ENCODE peak calls at places on chromosomes 11 and 22, in four cellular contexts. S, J, B and Q are unnamed samples.

GRCh38 chr11:111923351-111923788 is 4.7 kb downstream of the C11orf52 start:
- DNase-seq in S (no peak), J (peak; percentile 75), B (no peak), Q (no peak)

GRCh38 chr11:123590296-123590912 is 64.0 kb downstream of the SCN3B start:
- DNase-seq in S (no peak), J (peak; percentile 50), B (no peak), Q (no peak)

GRCh38 chr11:126375726-126376125 is 20.2 kb downstream of the ST3GAL4 start:
- DNase-seq in S (no peak), J (no peak), B (no peak), Q (no peak)

GRCh38 chr11:124225471-124225870 is 15.4 kb upstream of the OR8G1 start:
- DNase-seq in S (no peak), J (no peak), B (no peak), Q (no peak)

GRCh38 chr11:121829159-121829643 is 286.8 kb downstream of the BLID start:
- DNase-seq in S (no peak), J (no peak), B (no peak), Q (no peak)

GRCh38 chr11:34654491-34655334 is 33.8 kb downstream of the EHF start:
- DNase-seq in S (peak; percentile 12), J (peak; percentile 99), B (no peak), Q (no peak)

GRCh38 chr11:77063861-77064260 is 2.9 kb upstream of the CAPN5 start:
- DNase-seq in S (no peak), J (no peak), B (no peak), Q (no peak)

GRCh38 chr11:75399344-75400109 is at the start of gene RPS3:
- DNase-seq in S (peak; percentile 88), J (peak; percentile 88), B (peak; percentile 72), Q (peak; percentile 83)

GRCh38 chr11:76074178-76075112 is 131.9 kb downstream of the WNT11 start:
- DNase-seq in S (no peak), J (no peak), B (no peak), Q (peak; percentile 33)

DNA sequence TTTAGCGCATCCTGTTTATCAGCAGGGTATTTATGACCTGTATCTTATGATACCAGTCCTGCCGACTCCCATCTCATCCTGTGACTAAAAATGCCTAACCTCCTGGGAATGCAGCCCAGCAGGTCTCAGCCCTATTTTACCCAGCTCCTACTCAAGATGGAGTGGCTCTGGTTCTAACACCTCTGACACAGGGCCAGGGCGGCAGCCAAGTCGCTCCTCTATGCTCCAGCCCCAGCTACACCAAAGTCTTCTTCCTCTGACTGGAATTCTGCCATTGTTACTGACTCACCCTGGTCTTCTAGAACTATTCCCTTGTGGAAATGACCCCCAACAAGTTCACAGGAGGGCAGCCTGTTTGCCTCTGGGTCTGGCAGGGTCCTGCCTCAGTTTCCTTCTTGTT is 7.9 kb upstream of the C1QTNF6 start:
- DNase-seq in S (no peak), J (no peak), B (no peak), Q (no peak)
- TF ChIP-seq TCF7 in S (no peak), J (no peak), B (no peak), Q (no peak)

GRCh38 chr11:8149726-8150125 is 19.1 kb downstream of the RIC3 start:
- DNase-seq in S (no peak), J (no peak), B (no peak), Q (no peak)
- TF ChIP-seq TCF7 in S (no peak), J (no peak), B (no peak), Q (no peak)

GRCh38 chr22:39661842-39662676 is 91.5 kb downstream of the CACNA1I start:
- DNase-seq in S (peak; percentile 96), J (no peak), B (no peak), Q (peak; percentile 88)
- TF ChIP-seq TCF7 in S (peak; percentile 45), J (no peak), B (no peak), Q (no peak)

GRCh38 chr11:68959465-68960298 is 21.1 kb downstream of the MRGPRD start:
- DNase-seq in S (no peak), J (no peak), B (no peak), Q (no peak)

GRCh38 chr11:68956547-68957254 is 24.1 kb downstream of the MRGPRD start:
- DNase-seq in S (no peak), J (no peak), B (no peak), Q (no peak)

GRCh38 chr11:68956142-68956541 is 24.6 kb downstream of the MRGPRD start:
- DNase-seq in S (peak; percentile 49), J (no peak), B (no peak), Q (peak; percentile 78)

GRCh38 chr11:68958211-68958610 is 22.6 kb downstream of the MRGPRD start:
- DNase-seq in S (no peak), J (no peak), B (no peak), Q (no peak)

DNA sequence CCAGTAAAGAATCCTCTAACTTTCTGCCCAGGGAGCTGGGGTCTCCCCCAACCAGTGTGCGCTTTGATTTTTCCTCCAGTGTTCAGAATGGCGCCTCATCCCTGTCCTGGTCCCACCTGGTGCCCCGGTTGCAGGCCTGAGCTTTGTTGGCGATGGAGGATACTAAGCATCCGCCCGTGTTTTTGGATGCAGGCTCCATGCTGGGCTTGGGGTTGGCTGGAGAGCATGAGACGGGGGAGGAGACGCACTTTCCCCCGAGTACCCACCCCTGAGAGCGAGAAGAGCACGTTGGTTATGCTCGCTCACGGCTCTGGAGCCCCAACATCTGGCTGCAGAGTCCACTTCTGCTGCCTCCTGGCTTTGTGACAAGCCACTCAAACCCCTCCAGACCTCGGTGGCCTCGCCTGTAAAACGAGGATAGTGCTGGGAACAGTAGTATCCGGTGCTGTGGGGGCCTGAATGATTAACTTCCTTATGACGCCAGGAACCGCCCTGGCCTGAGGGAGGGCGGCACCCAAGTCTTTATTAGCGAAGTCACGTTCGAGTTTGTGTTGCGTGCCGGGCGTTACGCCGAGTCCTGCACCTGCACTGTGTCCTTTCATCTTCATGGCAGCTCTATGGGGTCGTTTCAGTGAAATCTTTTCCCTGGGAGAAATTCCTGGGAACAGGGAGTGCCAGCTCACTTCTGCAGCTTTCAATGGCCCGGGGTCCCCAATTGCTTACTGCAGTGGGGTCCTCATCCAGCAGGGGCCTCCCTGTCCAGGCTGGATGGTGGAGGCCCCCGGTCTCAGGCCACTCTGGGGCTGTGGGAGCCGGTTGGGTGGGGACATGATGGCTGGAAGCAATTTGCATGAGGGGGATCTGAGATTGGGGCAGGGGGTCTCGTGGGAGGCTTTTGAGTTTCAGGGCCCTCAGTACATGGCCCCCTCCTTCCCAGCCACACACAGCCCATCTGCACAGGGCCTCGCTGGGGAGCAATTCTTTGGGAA is 25.5 kb downstream of the MRGPRD start:
- DNase-seq in S (no peak), J (no peak), B (no peak), Q (peak; percentile 57)
- TF ChIP-seq TCF7 in S (no peak), J (no peak), B (no peak), Q (no peak)

GRCh38 chr11:65616575-65617001 is 1.0 kb downstream of the PCNX3 start:
- DNase-seq in S (no peak), J (peak; percentile 92), B (no peak), Q (peak; percentile 25)
- TF ChIP-seq TCF7 in S (no peak), J (no peak), B (no peak), Q (no peak)

GRCh38 chr11:60985991-60986915 is 14.8 kb downstream of the CD6 start:
- DNase-seq in S (no peak), J (no peak), B (no peak), Q (no peak)
- TF ChIP-seq TCF7 in S (no peak), J (no peak), B (no peak), Q (no peak)

DNA sequence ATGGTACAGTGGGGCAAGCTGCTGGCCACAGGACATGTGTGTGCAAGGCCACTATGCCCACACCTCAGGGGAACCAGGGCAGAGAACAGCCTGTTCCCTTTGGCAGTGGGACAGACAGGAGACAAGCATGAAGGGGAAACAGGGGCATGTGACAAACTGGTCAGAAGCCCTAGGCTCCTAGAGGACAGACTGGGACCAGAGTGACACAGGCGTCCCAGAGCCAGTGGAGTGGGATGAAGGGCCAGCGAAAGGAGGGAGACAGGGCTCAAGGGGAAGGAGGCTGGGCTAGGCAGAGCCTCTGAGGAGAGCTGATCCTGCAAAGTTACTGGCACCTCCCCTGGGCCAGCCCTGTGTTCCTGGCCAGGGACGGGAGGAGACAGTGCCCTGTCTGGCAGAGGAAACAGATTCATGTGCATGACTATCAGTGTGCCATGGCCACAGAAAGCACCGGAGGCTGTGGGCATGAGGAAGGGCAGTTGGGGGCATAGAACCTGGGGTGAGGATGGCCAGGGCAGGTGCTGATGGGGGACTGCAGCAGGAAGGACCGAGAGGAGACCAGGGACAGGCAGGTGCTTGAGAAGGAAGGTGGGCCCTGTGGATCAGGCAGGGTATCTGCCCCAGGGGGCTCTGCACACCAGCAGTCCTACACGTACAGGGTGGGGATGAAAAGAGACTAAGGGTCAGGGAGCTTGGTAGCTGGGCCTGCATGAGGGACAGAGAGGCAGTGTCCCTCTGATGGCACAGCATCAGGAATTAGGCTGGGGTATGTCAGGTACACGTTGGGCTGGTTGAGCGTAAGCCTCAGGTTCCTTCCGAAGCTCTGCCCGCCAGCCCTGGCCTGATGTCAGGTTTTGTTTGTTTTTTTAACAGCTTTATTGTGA is 9.8 kb downstream of the DERL3 start:
- DNase-seq in S (no peak), J (no peak), B (no peak), Q (no peak)
- TF ChIP-seq TCF7 in S (no peak), J (no peak), B (no peak), Q (no peak)

DNA sequence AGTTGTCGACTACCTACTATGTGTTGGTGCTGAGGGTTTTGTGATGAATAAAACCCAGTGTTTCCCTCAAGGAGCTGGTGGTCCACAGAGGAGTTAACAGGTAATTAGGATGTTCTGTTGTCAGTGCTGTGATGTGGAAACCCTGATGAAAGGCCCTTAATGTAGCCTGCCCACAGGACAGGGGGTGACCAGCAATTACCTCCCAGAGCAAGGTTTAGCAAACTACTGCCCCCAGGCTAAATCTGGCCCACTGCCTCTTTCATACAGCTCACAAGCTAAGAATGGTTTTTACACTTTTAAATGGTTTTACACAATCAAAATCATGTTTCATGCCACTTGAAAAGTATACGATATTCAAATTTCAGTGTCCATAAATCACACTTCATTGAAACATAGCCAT is 536.2 kb downstream of the MIAT start:
- DNase-seq in S (no peak), J (no peak), B (no peak), Q (no peak)
- TF ChIP-seq TCF7 in S (no peak), J (no peak), B (no peak), Q (no peak)

GRCh38 chr11:28461846-28462245 is 353.7 kb downstream of the METTL15 start:
- DNase-seq in S (no peak), J (peak; percentile 2), B (no peak), Q (no peak)
- TF ChIP-seq TCF7 in S (no peak), J (no peak), B (no peak), Q (no peak)